ENCODE peak calls at places on chromosome 5, in ten cellular contexts. One of them, this sample, is unnamed.
A peak's percentile ranks its signal among the peaks of the same experiment; 100 is the strongest.

GRCh38 chr5:156402387-156402921 is 75.5 kb downstream of the SGCD start:
- DNase-seq in CD4-positive, CD25-positive, alpha-beta regulatory T cell: peak; percentile 42
- DNase-seq in naive thymus-derived CD4-positive, alpha-beta T cell: no peak
- DNase-seq in transverse colon: peak; percentile 33
- DNase-seq in GM12878: peak; percentile 87
- DNase-seq in lower lobe of right lung: no peak
- DNase-seq in upper lobe of right lung: no peak
- DNase-seq in mesendoderm: peak; percentile 83
- DNase-seq in uterus: no peak
- DNase-seq in hepatocyte: no peak
- DNase-seq in this sample: no peak

GRCh38 chr5:6488021-6488420 is 39.4 kb downstream of the UBE2QL1 start:
- DNase-seq in CD4-positive, CD25-positive, alpha-beta regulatory T cell: no peak
- DNase-seq in naive thymus-derived CD4-positive, alpha-beta T cell: no peak
- DNase-seq in transverse colon: no peak
- DNase-seq in GM12878: no peak
- DNase-seq in lower lobe of right lung: no peak
- DNase-seq in upper lobe of right lung: no peak
- DNase-seq in mesendoderm: no peak
- DNase-seq in uterus: no peak
- DNase-seq in hepatocyte: no peak
- DNase-seq in this sample: no peak

GRCh38 chr5:103120607-103121200 is 603 bp downstream of the PPIP5K2 start:
- DNase-seq in CD4-positive, CD25-positive, alpha-beta regulatory T cell: no peak
- DNase-seq in naive thymus-derived CD4-positive, alpha-beta T cell: no peak
- DNase-seq in transverse colon: peak; percentile 21
- DNase-seq in GM12878: no peak
- DNase-seq in lower lobe of right lung: no peak
- DNase-seq in upper lobe of right lung: no peak
- DNase-seq in mesendoderm: peak; percentile 33
- DNase-seq in uterus: no peak
- DNase-seq in hepatocyte: peak; percentile 23
- DNase-seq in this sample: peak; percentile 8

GRCh38 chr5:174750720-174751119 is 26.3 kb downstream of the MSX2 start:
- DNase-seq in CD4-positive, CD25-positive, alpha-beta regulatory T cell: no peak
- DNase-seq in naive thymus-derived CD4-positive, alpha-beta T cell: no peak
- DNase-seq in transverse colon: no peak
- DNase-seq in GM12878: no peak
- DNase-seq in lower lobe of right lung: no peak
- DNase-seq in upper lobe of right lung: no peak
- DNase-seq in mesendoderm: peak; percentile 40
- DNase-seq in uterus: no peak
- DNase-seq in hepatocyte: no peak
- DNase-seq in this sample: no peak

GRCh38 chr5:79133121-79133656 is 21.6 kb downstream of the BHMT start:
- DNase-seq in CD4-positive, CD25-positive, alpha-beta regulatory T cell: peak; percentile 49
- DNase-seq in naive thymus-derived CD4-positive, alpha-beta T cell: peak; percentile 32
- DNase-seq in transverse colon: no peak
- DNase-seq in GM12878: no peak
- DNase-seq in lower lobe of right lung: no peak
- DNase-seq in upper lobe of right lung: no peak
- DNase-seq in mesendoderm: peak; percentile 30
- DNase-seq in uterus: no peak
- DNase-seq in hepatocyte: peak; percentile 73
- DNase-seq in this sample: no peak

GRCh38 chr5:43192558-43193170 is 639 bp downstream of the NIM1K start:
- DNase-seq in CD4-positive, CD25-positive, alpha-beta regulatory T cell: peak; percentile 29
- DNase-seq in naive thymus-derived CD4-positive, alpha-beta T cell: peak; percentile 16
- DNase-seq in transverse colon: peak; percentile 16
- DNase-seq in GM12878: no peak
- DNase-seq in lower lobe of right lung: peak; percentile 55
- DNase-seq in upper lobe of right lung: peak; percentile 68
- DNase-seq in mesendoderm: peak; percentile 19
- DNase-seq in uterus: no peak
- DNase-seq in hepatocyte: peak; percentile 15
- DNase-seq in this sample: peak; percentile 31

GRCh38 chr5:175035882-175036533 is 311.6 kb downstream of the MSX2 start:
- DNase-seq in CD4-positive, CD25-positive, alpha-beta regulatory T cell: no peak
- DNase-seq in naive thymus-derived CD4-positive, alpha-beta T cell: no peak
- DNase-seq in transverse colon: no peak
- DNase-seq in GM12878: no peak
- DNase-seq in lower lobe of right lung: no peak
- DNase-seq in upper lobe of right lung: no peak
- DNase-seq in mesendoderm: peak; percentile 28
- DNase-seq in uterus: no peak
- DNase-seq in hepatocyte: no peak
- DNase-seq in this sample: no peak

GRCh38 chr5:54959673-54960418 is 25.5 kb downstream of the ESM1 start:
- DNase-seq in CD4-positive, CD25-positive, alpha-beta regulatory T cell: no peak
- DNase-seq in naive thymus-derived CD4-positive, alpha-beta T cell: no peak
- DNase-seq in transverse colon: peak; percentile 9
- DNase-seq in GM12878: no peak
- DNase-seq in lower lobe of right lung: no peak
- DNase-seq in upper lobe of right lung: no peak
- DNase-seq in mesendoderm: peak; percentile 66
- DNase-seq in uterus: no peak
- DNase-seq in hepatocyte: no peak
- DNase-seq in this sample: peak; percentile 3

GRCh38 chr5:39586185-39586584 is 161.4 kb upstream of the DAB2 start:
- DNase-seq in CD4-positive, CD25-positive, alpha-beta regulatory T cell: no peak
- DNase-seq in naive thymus-derived CD4-positive, alpha-beta T cell: no peak
- DNase-seq in transverse colon: no peak
- DNase-seq in GM12878: no peak
- DNase-seq in lower lobe of right lung: no peak
- DNase-seq in upper lobe of right lung: no peak
- DNase-seq in mesendoderm: no peak
- DNase-seq in uterus: no peak
- DNase-seq in hepatocyte: no peak
- DNase-seq in this sample: no peak

GRCh38 chr5:171755354-171755821 is 30.2 kb upstream of the SMIM23 start:
- DNase-seq in CD4-positive, CD25-positive, alpha-beta regulatory T cell: no peak
- DNase-seq in naive thymus-derived CD4-positive, alpha-beta T cell: no peak
- DNase-seq in transverse colon: no peak
- DNase-seq in GM12878: no peak
- DNase-seq in lower lobe of right lung: no peak
- DNase-seq in upper lobe of right lung: no peak
- DNase-seq in mesendoderm: no peak
- DNase-seq in uterus: no peak
- DNase-seq in hepatocyte: no peak
- DNase-seq in this sample: peak; percentile 92

GRCh38 chr5:172929371-172929838 is 29.8 kb upstream of the RPL26L1 start:
- DNase-seq in CD4-positive, CD25-positive, alpha-beta regulatory T cell: no peak
- DNase-seq in naive thymus-derived CD4-positive, alpha-beta T cell: no peak
- DNase-seq in transverse colon: no peak
- DNase-seq in GM12878: no peak
- DNase-seq in lower lobe of right lung: no peak
- DNase-seq in upper lobe of right lung: no peak
- DNase-seq in mesendoderm: no peak
- DNase-seq in uterus: no peak
- DNase-seq in hepatocyte: no peak
- DNase-seq in this sample: peak; percentile 76

GRCh38 chr5:3837544-3837943 is 241.9 kb downstream of the IRX1 start:
- DNase-seq in CD4-positive, CD25-positive, alpha-beta regulatory T cell: no peak
- DNase-seq in naive thymus-derived CD4-positive, alpha-beta T cell: no peak
- DNase-seq in transverse colon: no peak
- DNase-seq in GM12878: no peak
- DNase-seq in lower lobe of right lung: no peak
- DNase-seq in upper lobe of right lung: no peak
- DNase-seq in mesendoderm: no peak
- DNase-seq in uterus: no peak
- DNase-seq in hepatocyte: no peak
- DNase-seq in this sample: no peak

GRCh38 chr5:121086671-121087070 is 622.6 kb downstream of the PRR16 start:
- DNase-seq in CD4-positive, CD25-positive, alpha-beta regulatory T cell: no peak
- DNase-seq in naive thymus-derived CD4-positive, alpha-beta T cell: no peak
- DNase-seq in transverse colon: no peak
- DNase-seq in GM12878: no peak
- DNase-seq in lower lobe of right lung: no peak
- DNase-seq in upper lobe of right lung: no peak
- DNase-seq in mesendoderm: no peak
- DNase-seq in uterus: no peak
- DNase-seq in hepatocyte: no peak
- DNase-seq in this sample: no peak

GRCh38 chr5:64364426-64364825 is 141.4 kb upstream of the RGS7BP start:
- DNase-seq in CD4-positive, CD25-positive, alpha-beta regulatory T cell: no peak
- DNase-seq in naive thymus-derived CD4-positive, alpha-beta T cell: no peak
- DNase-seq in transverse colon: no peak
- DNase-seq in GM12878: no peak
- DNase-seq in lower lobe of right lung: no peak
- DNase-seq in upper lobe of right lung: no peak
- DNase-seq in mesendoderm: no peak
- DNase-seq in uterus: no peak
- DNase-seq in hepatocyte: no peak
- DNase-seq in this sample: no peak

GRCh38 chr5:160303690-160304089 is 8.7 kb downstream of the CCNJL start:
- DNase-seq in CD4-positive, CD25-positive, alpha-beta regulatory T cell: no peak
- DNase-seq in naive thymus-derived CD4-positive, alpha-beta T cell: no peak
- DNase-seq in transverse colon: no peak
- DNase-seq in GM12878: no peak
- DNase-seq in lower lobe of right lung: no peak
- DNase-seq in upper lobe of right lung: no peak
- DNase-seq in mesendoderm: no peak
- DNase-seq in uterus: no peak
- DNase-seq in hepatocyte: no peak
- DNase-seq in this sample: no peak

GRCh38 chr5:59789894-59790293 is 103.6 kb downstream of the PDE4D start:
- DNase-seq in CD4-positive, CD25-positive, alpha-beta regulatory T cell: no peak
- DNase-seq in naive thymus-derived CD4-positive, alpha-beta T cell: no peak
- DNase-seq in transverse colon: no peak
- DNase-seq in GM12878: no peak
- DNase-seq in lower lobe of right lung: no peak
- DNase-seq in upper lobe of right lung: no peak
- DNase-seq in mesendoderm: no peak
- DNase-seq in uterus: no peak
- DNase-seq in hepatocyte: no peak
- DNase-seq in this sample: no peak
- H3K4me3 ChIP-seq in CD4-positive, CD25-positive, alpha-beta regulatory T cell: peak overlapping the region; percentile 71
- H3K4me3 ChIP-seq in naive thymus-derived CD4-positive, alpha-beta T cell: no peak overlapping the region
- H3K4me3 ChIP-seq in transverse colon: no peak overlapping the region
- H3K4me3 ChIP-seq in GM12878: no peak overlapping the region
- H3K4me3 ChIP-seq in lower lobe of right lung: no peak overlapping the region
- H3K4me3 ChIP-seq in upper lobe of right lung: no peak overlapping the region
- H3K4me3 ChIP-seq in mesendoderm: no peak overlapping the region
- H3K4me3 ChIP-seq in uterus: no peak overlapping the region
- H3K4me3 ChIP-seq in hepatocyte: no peak overlapping the region
- H3K4me3 ChIP-seq in this sample: no peak overlapping the region

DNA sequence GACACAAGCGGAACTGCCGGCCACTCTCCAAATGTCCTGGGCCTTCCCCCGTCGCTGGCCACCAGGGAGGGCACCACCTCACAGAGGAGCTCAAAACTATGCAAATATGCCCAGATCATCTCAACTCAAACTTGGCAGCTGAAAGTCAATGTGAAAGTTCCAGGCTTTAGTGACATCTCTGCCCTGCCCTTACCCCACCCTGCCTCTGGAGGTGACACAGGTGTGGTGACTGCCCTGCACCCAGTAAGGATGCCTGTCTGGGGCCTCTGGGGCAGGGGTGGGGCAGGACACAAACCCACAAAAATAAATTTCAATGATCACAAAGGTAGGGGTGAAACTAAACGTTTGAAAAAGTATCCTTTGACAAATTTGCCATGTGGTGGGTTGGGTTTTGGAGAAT is 213.4 kb downstream of the HSPA4 start:
- DNase-seq in CD4-positive, CD25-positive, alpha-beta regulatory T cell: no peak
- DNase-seq in naive thymus-derived CD4-positive, alpha-beta T cell: no peak
- DNase-seq in transverse colon: no peak
- DNase-seq in GM12878: no peak
- DNase-seq in lower lobe of right lung: no peak
- DNase-seq in upper lobe of right lung: no peak
- DNase-seq in mesendoderm: no peak
- DNase-seq in uterus: no peak
- DNase-seq in hepatocyte: no peak
- DNase-seq in this sample: no peak
- H3K27me3 ChIP-seq in CD4-positive, CD25-positive, alpha-beta regulatory T cell: no peaks in the 10 kb centered on the region
- H3K27me3 ChIP-seq in naive thymus-derived CD4-positive, alpha-beta T cell: no peaks in the 10 kb centered on the region
- H3K27me3 ChIP-seq in transverse colon: no peaks in the 10 kb centered on the region
- H3K27me3 ChIP-seq in GM12878: no peaks in the 10 kb centered on the region
- H3K27me3 ChIP-seq in lower lobe of right lung: no peaks in the 10 kb centered on the region
- H3K27me3 ChIP-seq in upper lobe of right lung: no peaks in the 10 kb centered on the region
- H3K27me3 ChIP-seq in mesendoderm: no peaks in the 10 kb centered on the region
- H3K27me3 ChIP-seq in uterus: no peaks in the 10 kb centered on the region
- H3K27me3 ChIP-seq in hepatocyte: no peaks in the 10 kb centered on the region
- H3K27me3 ChIP-seq in this sample: no peaks in the 10 kb centered on the region

DNA sequence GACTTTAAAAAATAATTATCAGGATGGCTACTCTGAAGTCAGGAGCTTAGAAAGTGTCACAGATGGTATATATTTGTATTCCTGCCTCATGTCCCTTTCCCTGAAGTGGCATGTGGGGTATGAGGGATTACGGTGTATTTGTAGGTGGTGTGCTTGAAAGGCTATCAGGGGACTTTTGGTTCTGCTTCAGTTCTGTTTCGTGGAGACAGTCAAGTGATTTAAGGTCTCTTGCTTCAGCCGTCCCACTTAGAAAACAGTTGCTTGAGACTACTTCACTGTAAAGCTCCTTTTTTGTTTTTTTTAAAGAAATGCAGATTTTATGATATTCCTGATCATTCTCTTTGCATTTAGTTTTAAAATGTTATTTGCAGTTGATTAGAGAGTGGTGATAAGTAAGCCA is 18.3 kb downstream of the PARP8 start:
- DNase-seq in CD4-positive, CD25-positive, alpha-beta regulatory T cell: no peak
- DNase-seq in naive thymus-derived CD4-positive, alpha-beta T cell: no peak
- DNase-seq in transverse colon: no peak
- DNase-seq in GM12878: no peak
- DNase-seq in lower lobe of right lung: no peak
- DNase-seq in upper lobe of right lung: no peak
- DNase-seq in mesendoderm: no peak
- DNase-seq in uterus: no peak
- DNase-seq in hepatocyte: no peak
- DNase-seq in this sample: no peak
- H3K4me3 ChIP-seq in CD4-positive, CD25-positive, alpha-beta regulatory T cell: no peak overlapping the region
- H3K4me3 ChIP-seq in naive thymus-derived CD4-positive, alpha-beta T cell: no peak overlapping the region
- H3K4me3 ChIP-seq in transverse colon: no peak overlapping the region
- H3K4me3 ChIP-seq in GM12878: peak overlapping the region; percentile 5
- H3K4me3 ChIP-seq in lower lobe of right lung: no peak overlapping the region
- H3K4me3 ChIP-seq in upper lobe of right lung: no peak overlapping the region
- H3K4me3 ChIP-seq in mesendoderm: no peak overlapping the region
- H3K4me3 ChIP-seq in uterus: no peak overlapping the region
- H3K4me3 ChIP-seq in hepatocyte: no peak overlapping the region
- H3K4me3 ChIP-seq in this sample: no peak overlapping the region

DNA sequence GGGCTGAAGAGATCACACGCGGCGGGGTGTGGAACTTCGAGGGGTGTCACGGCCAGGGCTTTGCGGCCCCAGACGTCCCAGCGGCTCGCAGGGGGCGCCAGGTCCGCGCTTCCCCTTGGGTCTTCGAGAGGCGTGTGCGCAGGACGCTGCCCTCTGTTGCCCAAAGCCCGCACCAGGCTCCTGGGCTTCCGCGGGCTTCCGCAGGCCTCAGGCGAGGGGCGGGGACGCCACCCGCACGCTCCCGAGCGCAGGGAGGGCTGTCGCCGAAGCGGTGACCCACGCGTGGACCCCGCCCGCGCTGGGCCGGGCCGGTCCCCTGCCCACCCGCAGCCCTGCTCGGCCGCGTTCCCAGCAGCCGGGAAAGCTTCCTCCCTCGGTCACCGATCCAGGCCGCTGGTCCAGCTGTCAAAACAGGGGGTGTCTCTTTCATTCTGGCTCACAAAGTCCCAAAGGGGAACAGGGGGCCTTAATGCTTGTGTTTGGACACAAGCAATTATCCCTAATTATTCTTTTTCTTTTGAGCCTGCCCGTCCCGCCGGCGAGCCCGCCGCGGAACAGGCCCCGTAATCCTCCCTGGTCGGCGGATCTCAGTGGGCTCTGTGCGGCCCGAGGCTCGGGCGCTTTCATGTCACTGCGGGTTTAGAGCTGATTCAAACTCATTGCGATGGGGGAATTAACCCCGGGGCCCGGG is 60.6 kb downstream of the TMEM174 start:
- DNase-seq in CD4-positive, CD25-positive, alpha-beta regulatory T cell: no peak
- DNase-seq in naive thymus-derived CD4-positive, alpha-beta T cell: no peak
- DNase-seq in transverse colon: no peak
- DNase-seq in GM12878: no peak
- DNase-seq in lower lobe of right lung: no peak
- DNase-seq in upper lobe of right lung: no peak
- DNase-seq in mesendoderm: peak; percentile 37
- DNase-seq in uterus: no peak
- DNase-seq in hepatocyte: peak; percentile 30
- DNase-seq in this sample: no peak
- H3K27me3 ChIP-seq in CD4-positive, CD25-positive, alpha-beta regulatory T cell: peaks cover 34% of the 10 kb centered on the region
- H3K27me3 ChIP-seq in naive thymus-derived CD4-positive, alpha-beta T cell: peaks cover 41% of the 10 kb centered on the region
- H3K27me3 ChIP-seq in transverse colon: peaks cover 100% of the 10 kb centered on the region
- H3K27me3 ChIP-seq in GM12878: peaks cover 13% of the 10 kb centered on the region
- H3K27me3 ChIP-seq in lower lobe of right lung: peaks cover 80% of the 10 kb centered on the region
- H3K27me3 ChIP-seq in upper lobe of right lung: peaks cover 95% of the 10 kb centered on the region
- H3K27me3 ChIP-seq in mesendoderm: peaks cover 48% of the 10 kb centered on the region
- H3K27me3 ChIP-seq in uterus: peaks cover 18% of the 10 kb centered on the region
- H3K27me3 ChIP-seq in hepatocyte: peaks cover 77% of the 10 kb centered on the region
- H3K27me3 ChIP-seq in this sample: no peaks in the 10 kb centered on the region

This sample was measured in MG63.